ENCODE peak calls at places on chromosomes 13 and 19, in nine cellular contexts. One of them, this sample, is unnamed. For H3K27me3 and H3K36me3, the result is how much of the 10 kb centered on the place peaks cover.

GRCh38 chr19:47255947-47256687 is at the start of gene CCDC9:
- DNase-seq in body of pancreas: peak
- DNase-seq in aorta: peak
- DNase-seq in CD4-positive, alpha-beta memory T cell: peak
- DNase-seq in effector memory CD4-positive, alpha-beta T cell: peak
- DNase-seq in breast epithelium: peak
- DNase-seq in CD8-positive, alpha-beta memory T cell: peak
- DNase-seq in osteoblast: peak
- DNase-seq in brain microvascular endothelial cell: peak
- DNase-seq in this sample: no peak

GRCh38 chr19:6312018-6312417 is 21.4 kb downstream of the ACER1 start:
- DNase-seq in body of pancreas: no peak
- DNase-seq in brain microvascular endothelial cell: no peak
- DNase-seq in osteoblast: peak
- DNase-seq in effector memory CD4-positive, alpha-beta T cell: no peak
- DNase-seq in CD4-positive, alpha-beta memory T cell: no peak
- DNase-seq in CD8-positive, alpha-beta memory T cell: no peak
- DNase-seq in breast epithelium: no peak
- DNase-seq in aorta: no peak
- DNase-seq in this sample: peak

GRCh38 chr19:17847538-17848366 is at the start of gene JAK3:
- DNase-seq in brain microvascular endothelial cell: peak
- DNase-seq in breast epithelium: no peak
- DNase-seq in osteoblast: peak
- DNase-seq in effector memory CD4-positive, alpha-beta T cell: peak
- DNase-seq in CD8-positive, alpha-beta memory T cell: peak
- DNase-seq in aorta: peak
- DNase-seq in body of pancreas: peak
- DNase-seq in CD4-positive, alpha-beta memory T cell: peak
- DNase-seq in this sample: peak

GRCh38 chr13:97431365-97431764 is 2.6 kb upstream of the RAP2A start:
- DNase-seq in CD8-positive, alpha-beta memory T cell: no peak
- DNase-seq in osteoblast: no peak
- DNase-seq in brain microvascular endothelial cell: no peak
- DNase-seq in body of pancreas: no peak
- DNase-seq in CD4-positive, alpha-beta memory T cell: no peak
- DNase-seq in breast epithelium: no peak
- DNase-seq in aorta: no peak
- DNase-seq in effector memory CD4-positive, alpha-beta T cell: no peak
- DNase-seq in this sample: no peak

GRCh38 chr13:59270327-59270726 is 893.4 kb downstream of the DIAPH3 start:
- DNase-seq in CD4-positive, alpha-beta memory T cell: no peak
- DNase-seq in osteoblast: no peak
- DNase-seq in aorta: no peak
- DNase-seq in brain microvascular endothelial cell: no peak
- DNase-seq in effector memory CD4-positive, alpha-beta T cell: no peak
- DNase-seq in CD8-positive, alpha-beta memory T cell: no peak
- DNase-seq in body of pancreas: no peak
- DNase-seq in breast epithelium: no peak
- DNase-seq in this sample: no peak

GRCh38 chr13:64925284-64925683 is 2304.9 kb downstream of the PCDH9 start:
- DNase-seq in breast epithelium: no peak
- DNase-seq in osteoblast: no peak
- DNase-seq in body of pancreas: no peak
- DNase-seq in CD8-positive, alpha-beta memory T cell: no peak
- DNase-seq in effector memory CD4-positive, alpha-beta T cell: no peak
- DNase-seq in aorta: no peak
- DNase-seq in brain microvascular endothelial cell: no peak
- DNase-seq in CD4-positive, alpha-beta memory T cell: no peak
- DNase-seq in this sample: peak

GRCh38 chr13:79442221-79442620 is 36.2 kb upstream of the RBM26 start:
- DNase-seq in CD8-positive, alpha-beta memory T cell: no peak
- DNase-seq in CD4-positive, alpha-beta memory T cell: no peak
- DNase-seq in brain microvascular endothelial cell: no peak
- DNase-seq in body of pancreas: no peak
- DNase-seq in breast epithelium: no peak
- DNase-seq in effector memory CD4-positive, alpha-beta T cell: no peak
- DNase-seq in aorta: no peak
- DNase-seq in osteoblast: no peak
- DNase-seq in this sample: no peak

GRCh38 chr19:44677019-44677809 is 5.9 kb downstream of the CEACAM19 start:
- DNase-seq in effector memory CD4-positive, alpha-beta T cell: no peak
- DNase-seq in CD4-positive, alpha-beta memory T cell: no peak
- DNase-seq in body of pancreas: no peak
- DNase-seq in aorta: no peak
- DNase-seq in breast epithelium: no peak
- DNase-seq in brain microvascular endothelial cell: peak
- DNase-seq in osteoblast: peak
- DNase-seq in CD8-positive, alpha-beta memory T cell: no peak
- DNase-seq in this sample: peak

GRCh38 chr19:12113121-12113520 is 27.0 kb downstream of the ZNF20 start:
- DNase-seq in osteoblast: no peak
- DNase-seq in CD4-positive, alpha-beta memory T cell: no peak
- DNase-seq in aorta: no peak
- DNase-seq in effector memory CD4-positive, alpha-beta T cell: no peak
- DNase-seq in CD8-positive, alpha-beta memory T cell: no peak
- DNase-seq in brain microvascular endothelial cell: no peak
- DNase-seq in breast epithelium: no peak
- DNase-seq in body of pancreas: no peak
- DNase-seq in this sample: no peak

GRCh38 chr19:12111176-12111575 is 29.0 kb downstream of the ZNF20 start:
- DNase-seq in osteoblast: no peak
- DNase-seq in body of pancreas: no peak
- DNase-seq in CD4-positive, alpha-beta memory T cell: no peak
- DNase-seq in effector memory CD4-positive, alpha-beta T cell: no peak
- DNase-seq in aorta: no peak
- DNase-seq in breast epithelium: no peak
- DNase-seq in CD8-positive, alpha-beta memory T cell: no peak
- DNase-seq in brain microvascular endothelial cell: no peak
- DNase-seq in this sample: no peak

GRCh38 chr19:12112238-12112637 is 27.9 kb downstream of the ZNF20 start:
- DNase-seq in brain microvascular endothelial cell: no peak
- DNase-seq in osteoblast: no peak
- DNase-seq in aorta: no peak
- DNase-seq in CD8-positive, alpha-beta memory T cell: no peak
- DNase-seq in CD4-positive, alpha-beta memory T cell: no peak
- DNase-seq in body of pancreas: no peak
- DNase-seq in effector memory CD4-positive, alpha-beta T cell: no peak
- DNase-seq in breast epithelium: no peak
- DNase-seq in this sample: no peak

GRCh38 chr19:12117203-12117970 is 22.8 kb downstream of the ZNF20 start:
- DNase-seq in effector memory CD4-positive, alpha-beta T cell: no peak
- DNase-seq in breast epithelium: no peak
- DNase-seq in CD8-positive, alpha-beta memory T cell: no peak
- DNase-seq in osteoblast: peak
- DNase-seq in brain microvascular endothelial cell: no peak
- DNase-seq in body of pancreas: no peak
- DNase-seq in aorta: no peak
- DNase-seq in CD4-positive, alpha-beta memory T cell: no peak
- DNase-seq in this sample: peak

GRCh38 chr19:12112701-12113100 is 27.4 kb downstream of the ZNF20 start:
- DNase-seq in breast epithelium: no peak
- DNase-seq in body of pancreas: no peak
- DNase-seq in CD4-positive, alpha-beta memory T cell: no peak
- DNase-seq in osteoblast: no peak
- DNase-seq in brain microvascular endothelial cell: no peak
- DNase-seq in aorta: no peak
- DNase-seq in CD8-positive, alpha-beta memory T cell: no peak
- DNase-seq in effector memory CD4-positive, alpha-beta T cell: no peak
- DNase-seq in this sample: no peak
- H3K4me3 ChIP-seq in breast epithelium: no peak
- H3K4me3 ChIP-seq in body of pancreas: no peak
- H3K4me3 ChIP-seq in CD4-positive, alpha-beta memory T cell: no peak
- H3K4me3 ChIP-seq in osteoblast: no peak
- H3K4me3 ChIP-seq in brain microvascular endothelial cell: no peak
- H3K4me3 ChIP-seq in aorta: no peak
- H3K4me3 ChIP-seq in CD8-positive, alpha-beta memory T cell: no peak
- H3K4me3 ChIP-seq in effector memory CD4-positive, alpha-beta T cell: no peak
- H3K4me3 ChIP-seq in this sample: no peak

DNA sequence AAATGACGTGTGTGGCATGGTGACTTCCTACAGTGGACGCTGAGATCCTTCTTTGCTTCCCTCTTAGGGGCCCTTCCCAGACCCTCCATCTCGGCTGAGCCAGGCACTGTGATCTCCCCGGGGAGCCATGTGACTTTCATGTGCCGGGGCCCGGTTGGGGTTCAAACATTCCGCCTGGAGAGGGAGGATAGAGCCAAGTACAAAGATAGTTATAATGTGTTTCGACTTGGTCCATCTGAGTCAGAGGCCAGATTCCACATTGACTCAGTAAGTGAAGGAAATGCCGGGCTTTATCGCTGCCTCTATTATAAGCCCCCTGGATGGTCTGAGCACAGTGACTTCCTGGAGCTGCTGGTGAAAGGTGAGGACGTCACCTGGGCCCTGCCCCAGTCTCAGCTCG is 5.2 kb downstream of the LAIR2 start:
- DNase-seq in breast epithelium: no peak
- DNase-seq in CD8-positive, alpha-beta memory T cell: no peak
- DNase-seq in body of pancreas: no peak
- DNase-seq in CD4-positive, alpha-beta memory T cell: no peak
- DNase-seq in osteoblast: peak
- DNase-seq in brain microvascular endothelial cell: no peak
- DNase-seq in effector memory CD4-positive, alpha-beta T cell: no peak
- DNase-seq in aorta: no peak
- DNase-seq in this sample: no peak
- H3K27me3 ChIP-seq in breast epithelium: under half
- H3K27me3 ChIP-seq in CD8-positive, alpha-beta memory T cell: under half
- H3K27me3 ChIP-seq in body of pancreas: under half
- H3K27me3 ChIP-seq in CD4-positive, alpha-beta memory T cell: under half
- H3K27me3 ChIP-seq in osteoblast: under half
- H3K27me3 ChIP-seq in brain microvascular endothelial cell: under half
- H3K27me3 ChIP-seq in effector memory CD4-positive, alpha-beta T cell: under half
- H3K27me3 ChIP-seq in aorta: under half
- H3K27me3 ChIP-seq in this sample: under half

GRCh38 chr19:2224754-2225349 is 11.3 kb downstream of the PLEKHJ1 start:
- DNase-seq in effector memory CD4-positive, alpha-beta T cell: no peak
- DNase-seq in CD4-positive, alpha-beta memory T cell: no peak
- DNase-seq in CD8-positive, alpha-beta memory T cell: no peak
- DNase-seq in brain microvascular endothelial cell: no peak
- DNase-seq in breast epithelium: no peak
- DNase-seq in osteoblast: no peak
- DNase-seq in aorta: no peak
- DNase-seq in body of pancreas: peak
- DNase-seq in this sample: no peak

GRCh38 chr19:2226051-2226839 is 9.9 kb downstream of the PLEKHJ1 start:
- DNase-seq in osteoblast: no peak
- DNase-seq in CD4-positive, alpha-beta memory T cell: no peak
- DNase-seq in body of pancreas: no peak
- DNase-seq in brain microvascular endothelial cell: no peak
- DNase-seq in aorta: no peak
- DNase-seq in breast epithelium: no peak
- DNase-seq in CD8-positive, alpha-beta memory T cell: no peak
- DNase-seq in effector memory CD4-positive, alpha-beta T cell: no peak
- DNase-seq in this sample: no peak

GRCh38 chr19:2223959-2224358 is 12.2 kb downstream of the PLEKHJ1 start:
- DNase-seq in brain microvascular endothelial cell: no peak
- DNase-seq in breast epithelium: no peak
- DNase-seq in osteoblast: no peak
- DNase-seq in CD8-positive, alpha-beta memory T cell: peak
- DNase-seq in effector memory CD4-positive, alpha-beta T cell: no peak
- DNase-seq in CD4-positive, alpha-beta memory T cell: no peak
- DNase-seq in body of pancreas: no peak
- DNase-seq in aorta: no peak
- DNase-seq in this sample: no peak

GRCh38 chr19:2226840-2227360 is 9.2 kb downstream of the PLEKHJ1 start:
- DNase-seq in body of pancreas: no peak
- DNase-seq in breast epithelium: no peak
- DNase-seq in effector memory CD4-positive, alpha-beta T cell: no peak
- DNase-seq in aorta: no peak
- DNase-seq in brain microvascular endothelial cell: no peak
- DNase-seq in CD8-positive, alpha-beta memory T cell: no peak
- DNase-seq in osteoblast: no peak
- DNase-seq in CD4-positive, alpha-beta memory T cell: no peak
- DNase-seq in this sample: peak

DNA sequence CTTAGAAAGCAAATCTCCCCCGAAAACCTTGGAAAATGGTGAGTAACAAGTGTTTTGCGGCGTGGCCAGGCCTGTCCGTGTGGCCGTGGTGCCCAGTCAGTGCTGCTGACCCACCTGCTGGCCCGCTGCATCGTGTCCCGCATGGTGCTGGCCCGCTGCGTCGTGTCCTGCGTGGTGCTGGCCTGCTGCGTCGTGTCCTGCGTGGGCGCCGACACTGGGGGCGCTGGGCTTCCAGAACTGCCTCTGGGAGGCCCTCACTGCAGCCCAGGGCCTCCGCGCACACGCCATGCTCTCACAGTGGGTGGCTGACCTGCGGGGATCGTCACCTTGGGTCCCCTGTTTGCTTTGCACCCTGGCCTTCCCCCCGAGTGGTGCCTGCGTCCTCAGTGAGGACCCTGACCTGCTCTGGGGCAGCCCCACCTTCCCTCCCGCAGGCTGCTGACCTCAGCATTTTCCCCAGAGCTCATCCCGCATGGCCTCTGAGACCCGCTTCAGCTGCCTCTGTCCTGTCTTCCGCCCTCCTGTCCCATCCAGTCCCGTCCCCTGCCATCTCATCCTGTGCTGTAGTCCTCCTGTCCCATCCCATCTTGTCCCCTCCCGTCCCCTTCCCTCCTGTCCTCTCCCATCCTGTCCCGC is 10.6 kb downstream of the PLEKHJ1 start:
- DNase-seq in breast epithelium: no peak
- DNase-seq in body of pancreas: no peak
- DNase-seq in osteoblast: no peak
- DNase-seq in effector memory CD4-positive, alpha-beta T cell: no peak
- DNase-seq in CD8-positive, alpha-beta memory T cell: no peak
- DNase-seq in CD4-positive, alpha-beta memory T cell: no peak
- DNase-seq in brain microvascular endothelial cell: no peak
- DNase-seq in aorta: no peak
- DNase-seq in this sample: no peak
- H3K36me3 ChIP-seq in breast epithelium: under half
- H3K36me3 ChIP-seq in body of pancreas: under half
- H3K36me3 ChIP-seq in osteoblast: half or more
- H3K36me3 ChIP-seq in effector memory CD4-positive, alpha-beta T cell: under half
- H3K36me3 ChIP-seq in CD8-positive, alpha-beta memory T cell: under half
- H3K36me3 ChIP-seq in CD4-positive, alpha-beta memory T cell: under half
- H3K36me3 ChIP-seq in brain microvascular endothelial cell: half or more
- H3K36me3 ChIP-seq in aorta: under half
- H3K36me3 ChIP-seq in this sample: under half

GRCh38 chr13:30800107-30800506 is 64.8 kb downstream of the ALOX5AP start:
- DNase-seq in aorta: no peak
- DNase-seq in body of pancreas: no peak
- DNase-seq in brain microvascular endothelial cell: no peak
- DNase-seq in effector memory CD4-positive, alpha-beta T cell: no peak
- DNase-seq in CD8-positive, alpha-beta memory T cell: no peak
- DNase-seq in osteoblast: no peak
- DNase-seq in breast epithelium: no peak
- DNase-seq in CD4-positive, alpha-beta memory T cell: no peak
- DNase-seq in this sample: no peak

GRCh38 chr13:30803791-30804190 is 68.4 kb downstream of the ALOX5AP start:
- DNase-seq in effector memory CD4-positive, alpha-beta T cell: no peak
- DNase-seq in body of pancreas: no peak
- DNase-seq in breast epithelium: no peak
- DNase-seq in brain microvascular endothelial cell: no peak
- DNase-seq in CD4-positive, alpha-beta memory T cell: no peak
- DNase-seq in aorta: no peak
- DNase-seq in CD8-positive, alpha-beta memory T cell: no peak
- DNase-seq in osteoblast: no peak
- DNase-seq in this sample: no peak

GRCh38 chr13:30804474-30804873 is 69.1 kb downstream of the ALOX5AP start:
- DNase-seq in CD8-positive, alpha-beta memory T cell: no peak
- DNase-seq in breast epithelium: no peak
- DNase-seq in CD4-positive, alpha-beta memory T cell: no peak
- DNase-seq in brain microvascular endothelial cell: no peak
- DNase-seq in effector memory CD4-positive, alpha-beta T cell: no peak
- DNase-seq in aorta: no peak
- DNase-seq in body of pancreas: no peak
- DNase-seq in osteoblast: no peak
- DNase-seq in this sample: peak

GRCh38 chr13:30802953-30803478 is 67.7 kb downstream of the ALOX5AP start:
- DNase-seq in brain microvascular endothelial cell: peak
- DNase-seq in osteoblast: peak
- DNase-seq in breast epithelium: peak
- DNase-seq in aorta: peak
- DNase-seq in CD4-positive, alpha-beta memory T cell: peak
- DNase-seq in effector memory CD4-positive, alpha-beta T cell: peak
- DNase-seq in body of pancreas: peak
- DNase-seq in CD8-positive, alpha-beta memory T cell: peak
- DNase-seq in this sample: peak

GRCh38 chr13:30802501-30802900 is 67.2 kb downstream of the ALOX5AP start:
- DNase-seq in CD4-positive, alpha-beta memory T cell: no peak
- DNase-seq in body of pancreas: no peak
- DNase-seq in CD8-positive, alpha-beta memory T cell: no peak
- DNase-seq in aorta: no peak
- DNase-seq in effector memory CD4-positive, alpha-beta T cell: no peak
- DNase-seq in brain microvascular endothelial cell: no peak
- DNase-seq in breast epithelium: no peak
- DNase-seq in osteoblast: no peak
- DNase-seq in this sample: no peak
- H3K4me3 ChIP-seq in CD4-positive, alpha-beta memory T cell: no peak
- H3K4me3 ChIP-seq in body of pancreas: no peak
- H3K4me3 ChIP-seq in CD8-positive, alpha-beta memory T cell: no peak
- H3K4me3 ChIP-seq in aorta: no peak
- H3K4me3 ChIP-seq in effector memory CD4-positive, alpha-beta T cell: no peak
- H3K4me3 ChIP-seq in brain microvascular endothelial cell: no peak
- H3K4me3 ChIP-seq in breast epithelium: no peak
- H3K4me3 ChIP-seq in osteoblast: peak
- H3K4me3 ChIP-seq in this sample: no peak

This sample was measured in H7.